ENCODE peak calls at places on chromosomes 7 and 10, in four cellular contexts. One of them, this sample, is unnamed.

GRCh38 chr10:6771361-6771760 is 191.3 kb upstream of the PRKCQ start:
- DNase-seq in PC-3: no peak
- DNase-seq in hepatocyte: no peak
- DNase-seq in keratinocyte: no peak
- DNase-seq in this sample: no peak

GRCh38 chr7:102841290-102841689 is 71.5 kb upstream of the LRRC17 start:
- DNase-seq in PC-3: no peak
- DNase-seq in hepatocyte: no peak
- DNase-seq in keratinocyte: no peak
- DNase-seq in this sample: no peak

GRCh38 chr7:36661135-36661840 is 63.0 kb downstream of the AOAH start:
- DNase-seq in PC-3: peak; percentile 55
- DNase-seq in hepatocyte: peak; percentile 62
- DNase-seq in keratinocyte: no peak
- DNase-seq in this sample: no peak

GRCh38 chr7:28986723-28987122 is 28.6 kb upstream of the TRIL start:
- DNase-seq in PC-3: no peak
- DNase-seq in hepatocyte: peak; percentile 55
- DNase-seq in keratinocyte: no peak
- DNase-seq in this sample: no peak

GRCh38 chr10:125017547-125018298 is 75.8 kb downstream of the ZRANB1 start:
- DNase-seq in PC-3: no peak
- DNase-seq in hepatocyte: no peak
- DNase-seq in keratinocyte: no peak
- DNase-seq in this sample: peak; percentile 77

GRCh38 chr7:153430931-153431330 is 621.3 kb upstream of the DPP6 start:
- DNase-seq in PC-3: no peak
- DNase-seq in hepatocyte: no peak
- DNase-seq in keratinocyte: no peak
- DNase-seq in this sample: no peak

GRCh38 chr10:100878291-100878910 is 34.4 kb upstream of the SLF2 start:
- DNase-seq in PC-3: peak; percentile 71
- DNase-seq in hepatocyte: peak; percentile 84
- DNase-seq in keratinocyte: no peak
- DNase-seq in this sample: peak; percentile 96

GRCh38 chr7:127940365-127941160 is 90.7 kb downstream of the LRRC4 start:
- DNase-seq in PC-3: no peak
- DNase-seq in hepatocyte: no peak
- DNase-seq in keratinocyte: no peak
- DNase-seq in this sample: no peak

GRCh38 chr7:20229652-20230500 is 12.7 kb upstream of the MACC1 start:
- DNase-seq in PC-3: peak; percentile 66
- DNase-seq in hepatocyte: no peak
- DNase-seq in keratinocyte: no peak
- DNase-seq in this sample: no peak

GRCh38 chr10:48214701-48215100 is 59.8 kb downstream of the FRMPD2 start:
- DNase-seq in PC-3: no peak
- DNase-seq in hepatocyte: no peak
- DNase-seq in keratinocyte: no peak
- DNase-seq in this sample: no peak

GRCh38 chr10:3852147-3852904 is 67.3 kb upstream of the KLF6 start:
- DNase-seq in PC-3: peak; percentile 94
- DNase-seq in hepatocyte: peak; percentile 95
- DNase-seq in keratinocyte: peak; percentile 99
- DNase-seq in this sample: peak; percentile 92

GRCh38 chr10:124955243-124955642 is 13.3 kb downstream of the ZRANB1 start:
- DNase-seq in PC-3: no peak
- DNase-seq in hepatocyte: no peak
- DNase-seq in keratinocyte: no peak
- DNase-seq in this sample: no peak

GRCh38 chr7:102061981-102062390 is 224.7 kb upstream of the SH2B2 start:
- DNase-seq in PC-3: no peak
- DNase-seq in hepatocyte: peak; percentile 25
- DNase-seq in keratinocyte: no peak
- DNase-seq in this sample: no peak

GRCh38 chr10:28587270-28587969 is 54.5 kb downstream of the WAC start:
- DNase-seq in PC-3: no peak
- DNase-seq in hepatocyte: no peak
- DNase-seq in keratinocyte: no peak
- DNase-seq in this sample: peak; percentile 73

GRCh38 chr10:21048086-21048485 is 151.0 kb upstream of the NEBL start:
- DNase-seq in PC-3: peak; percentile 53
- DNase-seq in hepatocyte: no peak
- DNase-seq in keratinocyte: no peak
- DNase-seq in this sample: no peak

GRCh38 chr7:88167223-88167622 is 52.6 kb downstream of the SRI start:
- DNase-seq in PC-3: no peak
- DNase-seq in hepatocyte: no peak
- DNase-seq in keratinocyte: no peak
- DNase-seq in this sample: no peak

GRCh38 chr7:4815121-4815520 is 39.7 kb downstream of the AP5Z1 start:
- DNase-seq in PC-3: no peak
- DNase-seq in hepatocyte: no peak
- DNase-seq in keratinocyte: no peak
- DNase-seq in this sample: no peak

GRCh38 chr10:12819071-12819470 is 182.4 kb downstream of the CCDC3 start:
- DNase-seq in PC-3: no peak
- DNase-seq in hepatocyte: no peak
- DNase-seq in keratinocyte: no peak
- DNase-seq in this sample: no peak

GRCh38 chr10:15901889-15902288 is 41.6 kb upstream of the MINDY3 start:
- DNase-seq in PC-3: no peak
- DNase-seq in hepatocyte: no peak
- DNase-seq in keratinocyte: no peak
- DNase-seq in this sample: no peak

GRCh38 chr10:15461353-15462108 is 90.4 kb upstream of the FAM171A1 start:
- DNase-seq in PC-3: peak; percentile 65
- DNase-seq in hepatocyte: peak; percentile 38
- DNase-seq in keratinocyte: no peak
- DNase-seq in this sample: peak; percentile 73

GRCh38 chr7:42208586-42208985 is 28.4 kb downstream of the GLI3 start:
- DNase-seq in PC-3: no peak
- DNase-seq in hepatocyte: no peak
- DNase-seq in keratinocyte: no peak
- DNase-seq in this sample: peak; percentile 73

GRCh38 chr10:24518981-24519597 is 204.6 kb downstream of the ARHGAP21 start:
- DNase-seq in PC-3: peak; percentile 68
- DNase-seq in hepatocyte: peak; percentile 85
- DNase-seq in keratinocyte: no peak
- DNase-seq in this sample: peak; percentile 94

GRCh38 chr7:36119005-36119711 is 33.9 kb upstream of the EEPD1 start:
- DNase-seq in PC-3: peak; percentile 91
- DNase-seq in hepatocyte: peak; percentile 71
- DNase-seq in keratinocyte: no peak
- DNase-seq in this sample: peak; percentile 66

GRCh38 chr10:124267231-124267885 is 151.4 kb downstream of the OAT start:
- DNase-seq in PC-3: no peak
- DNase-seq in hepatocyte: no peak
- DNase-seq in keratinocyte: no peak
- DNase-seq in this sample: peak; percentile 91

GRCh38 chr7:108285018-108285368 is 154.8 kb upstream of the LAMB4 start:
- DNase-seq in PC-3: no peak
- DNase-seq in hepatocyte: no peak
- DNase-seq in keratinocyte: no peak
- DNase-seq in this sample: no peak

GRCh38 chr10:101938316-101939272 is 95.0 kb upstream of the KCNIP2 start:
- DNase-seq in PC-3: peak; percentile 65
- DNase-seq in hepatocyte: peak; percentile 34
- DNase-seq in keratinocyte: peak; percentile 1
- DNase-seq in this sample: peak; percentile 56

GRCh38 chr10:120172371-120172770 is 279.8 kb downstream of the SEC23IP start:
- DNase-seq in PC-3: peak; percentile 11
- DNase-seq in hepatocyte: peak; percentile 12
- DNase-seq in keratinocyte: no peak
- DNase-seq in this sample: no peak

GRCh38 chr7:140924019-140924820 is 509 bp downstream of the BRAF start:
- DNase-seq in PC-3: peak; percentile 35
- DNase-seq in hepatocyte: peak; percentile 88
- DNase-seq in keratinocyte: no peak
- DNase-seq in this sample: peak; percentile 81

GRCh38 chr10:75127481-75127880 is 16.0 kb downstream of the SAMD8 start:
- DNase-seq in PC-3: no peak
- DNase-seq in hepatocyte: no peak
- DNase-seq in keratinocyte: no peak
- DNase-seq in this sample: no peak

GRCh38 chr7:116500071-116500853 is 724 bp downstream of the CAV2 start:
- DNase-seq in PC-3: peak; percentile 64
- DNase-seq in hepatocyte: peak; percentile 42
- DNase-seq in keratinocyte: no peak
- DNase-seq in this sample: peak; percentile 89

GRCh38 chr7:116499168-116500070 is at the start of gene CAV2:
- DNase-seq in PC-3: peak; percentile 92
- DNase-seq in hepatocyte: peak; percentile 88
- DNase-seq in keratinocyte: peak; percentile 77
- DNase-seq in this sample: peak; percentile 95

GRCh38 chr7:116503835-116504234 is 4.3 kb downstream of the CAV2 start:
- DNase-seq in PC-3: no peak
- DNase-seq in hepatocyte: no peak
- DNase-seq in keratinocyte: no peak
- DNase-seq in this sample: no peak

GRCh38 chr7:116502201-116503096 is 2.9 kb downstream of the CAV2 start:
- DNase-seq in PC-3: no peak
- DNase-seq in hepatocyte: no peak
- DNase-seq in keratinocyte: no peak
- DNase-seq in this sample: no peak

DNA sequence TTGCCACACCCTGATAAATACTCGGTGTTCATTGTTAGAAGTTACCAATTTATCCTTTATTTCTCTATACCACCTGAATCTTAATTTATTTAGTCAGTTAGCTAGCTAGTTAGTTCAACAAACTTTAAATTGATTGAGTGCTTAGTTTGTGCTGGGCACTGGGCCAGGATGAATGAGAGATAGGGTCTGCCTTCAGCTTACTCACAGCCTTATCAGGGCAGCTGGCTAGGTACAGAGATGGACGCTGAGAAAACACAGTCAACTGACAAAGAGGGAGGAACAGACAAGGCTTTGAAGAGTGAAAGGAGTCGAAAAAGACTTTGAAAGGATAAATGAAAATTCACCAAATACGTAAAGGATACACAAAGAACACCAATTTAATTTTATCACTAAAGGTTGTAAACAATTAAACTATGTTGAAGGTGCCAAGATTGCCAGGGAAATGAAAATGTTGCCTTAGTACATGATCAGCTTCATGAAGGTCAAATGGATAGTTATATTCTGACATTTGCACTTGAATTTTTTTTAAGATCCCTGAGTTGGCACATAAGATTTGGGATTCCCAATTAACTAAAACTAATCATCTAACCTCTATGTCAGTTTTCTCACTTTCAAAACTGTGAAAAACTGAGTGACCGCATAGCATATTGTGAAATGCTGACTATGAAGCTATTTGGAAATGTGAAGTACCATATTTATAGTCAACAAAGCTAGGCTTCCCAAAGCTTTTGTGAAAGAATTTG is 2.1 kb downstream of the CAV2 start:
- DNase-seq in PC-3: peak; percentile 29
- DNase-seq in hepatocyte: peak; percentile 35
- DNase-seq in keratinocyte: no peak
- DNase-seq in this sample: no peak
- H2AFZ ChIP-seq in PC-3: no peak overlapping the region
- H2AFZ ChIP-seq in hepatocyte: no peak overlapping the region
- H2AFZ ChIP-seq in keratinocyte: no peak overlapping the region
- H2AFZ ChIP-seq in this sample: no peak overlapping the region

DNA sequence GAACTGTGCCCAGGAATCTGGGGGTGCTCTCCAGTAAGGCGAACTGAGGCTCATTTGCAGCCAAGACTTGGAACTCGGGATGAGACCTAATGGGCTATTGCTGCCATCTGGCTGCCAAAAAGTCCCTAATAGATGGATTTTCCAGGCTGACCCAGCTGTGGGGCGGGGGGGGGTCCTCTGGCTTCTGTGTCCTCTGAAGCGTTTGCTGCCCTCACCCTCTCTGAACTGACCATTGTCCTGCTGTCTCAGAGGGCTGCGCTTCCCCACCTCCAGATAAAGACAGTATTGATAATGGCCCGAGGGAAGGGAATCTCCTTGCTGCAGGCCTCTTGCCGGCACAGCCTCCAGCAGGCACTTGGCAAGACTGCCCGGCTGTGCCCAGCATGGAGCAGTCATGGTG is 46.6 kb downstream of the CLEC2L start:
- DNase-seq in PC-3: no peak
- DNase-seq in hepatocyte: no peak
- DNase-seq in keratinocyte: no peak
- DNase-seq in this sample: no peak
- TF ChIP-seq CTCF in PC-3: no peak
- TF ChIP-seq CTCF in hepatocyte: no peak
- TF ChIP-seq CTCF in keratinocyte: no peak
- TF ChIP-seq CTCF in this sample: no peak

GRCh38 chr10:19333631-19334030 is 285.0 kb downstream of the MALRD1 start:
- DNase-seq in PC-3: no peak
- DNase-seq in hepatocyte: no peak
- DNase-seq in keratinocyte: no peak
- DNase-seq in this sample: no peak
- H2AFZ ChIP-seq in PC-3: no peak overlapping the region
- H2AFZ ChIP-seq in hepatocyte: no peak overlapping the region
- H2AFZ ChIP-seq in keratinocyte: no peak overlapping the region
- H2AFZ ChIP-seq in this sample: no peak overlapping the region

GRCh38 chr7:26122745-26123144 is 29.3 kb upstream of the NFE2L3 start:
- DNase-seq in PC-3: no peak
- DNase-seq in hepatocyte: no peak
- DNase-seq in keratinocyte: no peak
- DNase-seq in this sample: no peak

GRCh38 chr7:26115628-26116027 is 36.4 kb upstream of the NFE2L3 start:
- DNase-seq in PC-3: no peak
- DNase-seq in hepatocyte: no peak
- DNase-seq in keratinocyte: no peak
- DNase-seq in this sample: no peak

GRCh38 chr7:26112341-26112740 is 39.7 kb upstream of the NFE2L3 start:
- DNase-seq in PC-3: no peak
- DNase-seq in hepatocyte: no peak
- DNase-seq in keratinocyte: no peak
- DNase-seq in this sample: no peak

GRCh38 chr7:26117970-26118369 is 34.0 kb upstream of the NFE2L3 start:
- DNase-seq in PC-3: no peak
- DNase-seq in hepatocyte: no peak
- DNase-seq in keratinocyte: no peak
- DNase-seq in this sample: no peak

DNA sequence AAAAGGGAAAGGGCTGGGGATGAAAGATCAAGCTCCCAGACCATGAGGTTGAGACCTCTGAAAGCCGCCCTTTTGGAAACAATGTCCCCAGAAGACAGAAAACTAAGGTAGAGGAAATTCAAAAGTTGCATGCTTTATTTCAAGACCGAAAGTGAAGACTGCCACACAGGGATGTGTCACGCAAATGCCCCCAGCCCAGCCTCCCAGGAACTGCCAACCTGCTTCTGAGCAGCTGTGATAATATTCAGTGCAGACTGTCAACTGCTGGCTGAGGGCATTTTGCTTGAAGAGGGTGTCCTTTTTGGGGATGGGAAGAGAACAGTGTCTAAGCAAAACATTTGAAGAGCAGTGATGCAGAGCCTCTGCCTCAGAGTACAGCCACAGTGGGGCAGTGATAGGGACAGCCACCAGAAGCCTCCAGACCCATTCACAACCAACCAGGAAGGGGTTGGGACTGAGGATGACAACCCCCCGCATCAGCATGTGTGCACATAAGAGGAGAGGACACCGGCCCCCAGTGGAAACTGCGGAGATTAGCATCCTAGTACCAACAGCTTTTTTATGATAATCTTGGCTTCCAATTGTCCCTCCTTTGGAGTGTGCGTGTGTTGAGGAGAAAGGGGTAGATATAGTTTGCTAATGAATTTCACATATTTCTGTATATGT is 34.7 kb upstream of the NFE2L3 start:
- DNase-seq in PC-3: no peak
- DNase-seq in hepatocyte: no peak
- DNase-seq in keratinocyte: no peak
- DNase-seq in this sample: no peak
- TF ChIP-seq CTCF in PC-3: no peak
- TF ChIP-seq CTCF in hepatocyte: no peak
- TF ChIP-seq CTCF in keratinocyte: no peak
- TF ChIP-seq CTCF in this sample: no peak